ENCODE peak calls at places on chromosomes 16 and 17, in eight cellular contexts. C is fibroblast of lung, Q is left ventricle myocardium inferior, B is A673, U is Calu3, L is brain microvascular endothelial cell, F is astrocyte of the spinal cord, J is neural crest cell. W is an unnamed sample.

GRCh38 chr17:12618557-12618956 is 47.1 kb upstream of the MYOCD start:
- DNase-seq in C (peak; percentile 68), Q (no peak), B (no peak), U (no peak), L (peak; percentile 72), F (peak; percentile 71), J (no peak), W (no peak)

GRCh38 chr17:44781553-44782348 is 23.0 kb downstream of the ADAM11 start:
- DNase-seq in C (no peak), Q (peak; percentile 60), B (no peak), U (no peak), L (no peak), F (no peak), J (no peak), W (peak; percentile 32)

GRCh38 chr16:82660078-82660645 is 33.4 kb downstream of the CDH13 start:
- DNase-seq in C (peak; percentile 56), Q (no peak), B (peak; percentile 45), U (no peak), L (peak; percentile 72), F (peak; percentile 55), J (no peak), W (no peak)

GRCh38 chr17:8176197-8176940 is at the start of gene TMEM107:
- DNase-seq in C (peak; percentile 80), Q (peak; percentile 89), B (peak; percentile 94), U (peak; percentile 76), L (peak; percentile 71), F (peak; percentile 81), J (peak; percentile 83), W (peak; percentile 80)

GRCh38 chr16:64498363-64498762 is 623.5 kb downstream of the CDH11 start:
- DNase-seq in C (no peak), Q (no peak), B (no peak), U (no peak), L (no peak), F (no peak), J (no peak), W (no peak)

GRCh38 chr16:3152022-3152272 is 17.1 kb downstream of the ZNF213 start:
- DNase-seq in C (no peak), Q (no peak), B (peak; percentile 76), U (no peak), L (no peak), F (no peak), J (no peak), W (no peak)

GRCh38 chr17:50661795-50662391 is 27.2 kb downstream of the ABCC3 start:
- DNase-seq in C (peak; percentile 89), Q (no peak), B (peak; percentile 43), U (peak; percentile 86), L (peak; percentile 51), F (peak; percentile 77), J (no peak), W (peak; percentile 86)

GRCh38 chr17:72937687-72938086 is 154.8 kb downstream of the SLC39A11 start:
- DNase-seq in C (no peak), Q (no peak), B (no peak), U (no peak), L (no peak), F (no peak), J (no peak), W (no peak)

GRCh38 chr16:71883193-71883848 is 661 bp downstream of the ZNF821 start:
- DNase-seq in C (no peak), Q (peak; percentile 31), B (peak; percentile 55), U (peak; percentile 58), L (peak; percentile 1), F (peak; percentile 8), J (peak; percentile 43), W (peak; percentile 69)

GRCh38 chr17:19641687-19642372 is 6.7 kb upstream of the ALDH3A2 start:
- DNase-seq in C (no peak), Q (no peak), B (peak; percentile 6), U (no peak), L (no peak), F (no peak), J (no peak), W (no peak)

GRCh38 chr17:63601439-63602371 is 1.0 kb downstream of the TACO1 start:
- DNase-seq in C (peak; percentile 23), Q (no peak), B (peak; percentile 10), U (no peak), L (no peak), F (peak; percentile 17), J (no peak), W (no peak)

DNA sequence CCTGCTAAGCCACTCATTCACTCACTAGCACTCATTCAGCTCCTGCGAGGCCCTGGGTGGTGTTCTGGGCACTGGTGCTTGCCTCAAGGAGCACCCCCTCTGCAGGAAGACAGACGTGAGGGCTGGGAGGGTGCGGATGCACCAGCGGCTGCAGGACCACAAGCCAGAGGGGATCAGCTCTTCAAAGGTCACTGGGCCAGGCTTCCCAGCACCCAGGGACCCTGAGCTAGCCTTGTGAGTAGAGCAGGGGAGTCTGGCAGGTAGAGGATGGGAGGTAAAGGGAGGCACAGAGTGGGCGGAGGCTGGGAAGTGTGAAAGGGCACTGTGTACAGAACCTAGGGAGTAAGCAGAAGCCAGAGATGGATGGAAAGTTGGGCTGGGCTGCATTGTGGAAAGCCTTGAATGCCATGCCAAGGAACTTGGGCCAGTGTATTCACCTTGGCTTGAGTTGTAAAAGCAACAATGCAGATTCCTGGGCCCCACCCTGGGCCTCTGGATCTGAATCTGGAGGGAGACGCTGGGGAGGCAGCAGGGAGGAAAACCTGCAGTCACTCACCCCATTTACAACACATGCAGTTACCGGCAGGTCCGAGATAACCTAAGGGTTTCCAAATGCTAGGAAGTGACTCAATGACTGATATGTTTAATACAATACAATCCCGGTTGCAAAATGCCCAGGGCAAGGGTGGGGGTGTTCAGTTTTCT is 1.7 kb downstream of the IL4R start:
- DNase-seq in C (peak; percentile 36), Q (peak; percentile 27), B (no peak), U (peak; percentile 77), L (peak; percentile 57), F (peak; percentile 34), J (no peak), W (peak; percentile 21)
- TF ChIP-seq CTCF in C (no peak), Q (no peak), B (no peak), U (no peak), L (peak; percentile 43), F (peak; percentile 13), J (no peak), W (no peak)

GRCh38 chr17:36706437-36706731 is 105.0 kb downstream of the MRM1 start:
- DNase-seq in C (no peak), Q (no peak), B (no peak), U (no peak), L (no peak), F (no peak), J (no peak), W (no peak)
- TF ChIP-seq CTCF in C (no peak), Q (no peak), B (no peak), U (no peak), L (no peak), F (no peak), J (no peak), W (no peak)

GRCh38 chr16:73066927-73067670 is 19.2 kb upstream of the ZFHX3 start:
- DNase-seq in C (peak; percentile 85), Q (no peak), B (no peak), U (no peak), L (peak; percentile 72), F (peak; percentile 74), J (no peak), W (no peak)

GRCh38 chr16:73065617-73066313 is 17.8 kb upstream of the ZFHX3 start:
- DNase-seq in C (no peak), Q (peak; percentile 58), B (no peak), U (no peak), L (no peak), F (no peak), J (no peak), W (no peak)

GRCh38 chr16:73067671-73068545 is 20.0 kb upstream of the ZFHX3 start:
- DNase-seq in C (no peak), Q (no peak), B (no peak), U (no peak), L (no peak), F (no peak), J (no peak), W (no peak)

GRCh38 chr16:73064996-73065349 is 17.0 kb upstream of the ZFHX3 start:
- DNase-seq in C (no peak), Q (no peak), B (no peak), U (no peak), L (no peak), F (no peak), J (no peak), W (no peak)

DNA sequence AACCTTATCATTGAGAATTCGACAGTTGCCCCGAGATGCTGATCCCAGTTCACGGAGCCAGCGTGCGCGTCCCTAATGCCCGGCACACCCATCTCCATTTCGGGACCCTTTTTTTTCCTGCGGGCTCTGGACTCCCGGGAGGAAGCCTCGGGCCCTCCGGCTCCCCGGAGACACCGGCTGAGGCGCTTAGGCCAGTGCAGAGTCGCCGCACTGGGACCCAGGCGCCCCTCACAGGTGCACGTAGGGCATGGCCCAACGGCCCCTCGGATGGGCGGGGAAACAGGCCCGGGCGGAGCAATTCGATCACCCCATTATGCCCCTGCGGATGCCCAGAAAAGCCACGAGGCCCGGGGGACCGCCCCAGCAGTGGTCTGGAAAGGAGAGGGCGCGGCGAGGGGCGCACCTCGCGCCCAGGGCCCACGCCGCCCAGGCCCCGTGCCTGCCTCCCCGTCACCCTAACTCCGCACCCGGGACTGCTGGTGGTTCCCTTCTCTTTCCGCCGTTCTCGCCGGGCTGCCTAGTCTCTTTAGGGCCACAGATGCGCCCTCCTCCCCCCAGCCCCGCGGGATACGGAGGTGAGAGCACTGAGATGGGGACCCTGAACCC is 18.5 kb upstream of the ZFHX3 start:
- DNase-seq in C (no peak), Q (no peak), B (no peak), U (no peak), L (no peak), F (no peak), J (no peak), W (no peak)
- TF ChIP-seq CTCF in C (no peak), Q (no peak), B (no peak), U (no peak), L (no peak), F (no peak), J (no peak), W (no peak)

DNA sequence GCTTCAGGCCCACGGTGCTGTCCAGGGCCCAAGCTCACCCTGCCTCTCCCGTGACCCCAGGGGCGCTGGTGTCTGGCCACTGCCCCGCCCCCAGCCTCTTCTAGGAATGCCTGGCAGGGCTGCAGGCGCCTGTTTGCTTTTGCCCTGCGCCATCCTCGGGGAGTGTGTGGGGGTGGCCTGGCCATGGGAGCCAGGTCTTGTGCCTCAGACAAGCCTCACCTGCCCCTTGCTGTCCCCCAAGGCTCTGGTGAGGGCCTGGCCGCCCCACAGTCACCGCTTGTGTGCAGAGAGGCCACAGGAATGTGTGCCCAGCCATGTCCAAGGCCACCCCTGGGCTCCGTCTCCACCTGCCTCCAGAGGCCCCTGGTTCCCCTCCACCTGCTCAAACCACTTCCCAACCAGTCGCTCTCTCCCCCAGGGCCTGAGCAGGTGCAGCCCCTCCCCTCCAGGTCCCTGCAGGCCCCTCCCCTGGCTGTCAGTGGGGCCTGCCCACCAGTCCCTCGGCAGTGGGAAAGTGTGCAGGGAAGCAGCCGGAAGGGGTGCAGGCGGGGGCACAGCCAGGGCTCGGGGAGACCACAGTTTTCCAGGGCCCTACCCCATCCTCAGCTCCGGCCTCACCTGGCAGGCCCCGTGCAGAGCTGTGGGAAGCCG is 841 bp upstream of the IGFALS start:
- DNase-seq in C (no peak), Q (no peak), B (no peak), U (no peak), L (no peak), F (no peak), J (no peak), W (no peak)
- TF ChIP-seq CTCF in C (no peak), Q (no peak), B (no peak), U (no peak), L (no peak), F (no peak), J (no peak), W (no peak)

GRCh38 chr17:1552911-1553310 is 9.7 kb downstream of the PITPNA start:
- DNase-seq in C (no peak), Q (no peak), B (no peak), U (no peak), L (no peak), F (no peak), J (no peak), W (no peak)
- TF ChIP-seq CTCF in C (no peak), Q (no peak), B (no peak), U (no peak), L (no peak), F (no peak), J (no peak), W (no peak)

W was measured in Caco-2.